ENCODE peak calls at places on chromosomes 1 and 21, in five cellular contexts. Y is SK-N-SH, D is HCT116, N is H1, W is K562. T is an unnamed sample. For H3K4me1, the result is how much of the 10 kb centered on the place peaks cover.

GRCh38 chr1:11692899-11693590 is 1.5 kb downstream of the DRAXIN start:
- DNase-seq in Y (no peak), D (peak), N (no peak), W (peak), T (no peak)

GRCh38 chr1:233032916-233033315 is 82.5 kb downstream of the NTPCR start:
- DNase-seq in Y (no peak), D (no peak), N (no peak), W (no peak), T (no peak)

GRCh38 chr1:42962641-42963377 is 4.1 kb upstream of the SLC2A1 start:
- DNase-seq in Y (no peak), D (no peak), N (peak), W (peak), T (no peak)

GRCh38 chr1:154943649-154944421 is 7.3 kb upstream of the PMVK start:
- DNase-seq in Y (peak), D (no peak), N (no peak), W (peak), T (no peak)

GRCh38 chr1:211831558-211832323 is 1.2 kb upstream of the LPGAT1 start:
- DNase-seq in Y (peak), D (no peak), N (no peak), W (no peak), T (no peak)

GRCh38 chr1:35556494-35557117 is 597 bp downstream of the KIAA0319L start:
- DNase-seq in Y (no peak), D (no peak), N (no peak), W (no peak), T (no peak)

GRCh38 chr1:1024421-1025415 is 4.8 kb downstream of the AGRN start:
- DNase-seq in Y (no peak), D (peak), N (no peak), W (no peak), T (no peak)

GRCh38 chr21:37636152-37636860 is 269.7 kb downstream of the DYRK1A start:
- DNase-seq in Y (no peak), D (no peak), N (no peak), W (no peak), T (peak)

GRCh38 chr1:45216200-45216541 is 9.8 kb upstream of the ZSWIM5 start:
- DNase-seq in Y (no peak), D (no peak), N (no peak), W (no peak), T (no peak)

GRCh38 chr1:100122177-100122576 is 10.6 kb downstream of the SASS6 start:
- DNase-seq in Y (no peak), D (no peak), N (no peak), W (no peak), T (no peak)

GRCh38 chr1:67482733-67483482 is 52.7 kb upstream of the SERBP1 start:
- DNase-seq in Y (no peak), D (no peak), N (no peak), W (no peak), T (no peak)

GRCh38 chr1:53069663-53070327 is 7.8 kb downstream of the PODN start:
- DNase-seq in Y (peak), D (no peak), N (no peak), W (no peak), T (no peak)

GRCh38 chr1:27349784-27350672 is 8.2 kb downstream of the SYTL1 start:
- DNase-seq in Y (peak), D (no peak), N (no peak), W (no peak), T (no peak)

GRCh38 chr1:24349891-24350290 is 30.7 kb downstream of the GRHL3 start:
- DNase-seq in Y (no peak), D (no peak), N (no peak), W (no peak), T (no peak)

GRCh38 chr1:8016244-8017241 is 9.6 kb downstream of the ERRFI1 start:
- DNase-seq in Y (no peak), D (no peak), N (no peak), W (peak), T (no peak)

GRCh38 chr21:39504230-39504629 is 52.5 kb downstream of the SH3BGR start:
- DNase-seq in Y (no peak), D (no peak), N (no peak), W (no peak), T (no peak)

GRCh38 chr1:2290595-2291510 is 62.7 kb downstream of the SKI start:
- DNase-seq in Y (no peak), D (no peak), N (no peak), W (peak), T (no peak)

GRCh38 chr1:45767035-45767434 is 16.6 kb upstream of the IPP start:
- DNase-seq in Y (no peak), D (no peak), N (no peak), W (no peak), T (no peak)

GRCh38 chr1:147117109-147117508 is 55.2 kb downstream of the PRKAB2 start:
- DNase-seq in Y (no peak), D (no peak), N (no peak), W (no peak), T (no peak)

GRCh38 chr1:212498243-212498642 is 65.5 kb downstream of the NENF start:
- DNase-seq in Y (no peak), D (no peak), N (no peak), W (no peak), T (no peak)

GRCh38 chr1:24641646-24642151 is 1.4 kb upstream of the SRRM1 start:
- DNase-seq in Y (peak), D (no peak), N (no peak), W (peak), T (no peak)

GRCh38 chr1:156463874-156464273 is 36.7 kb downstream of the MEF2D start:
- DNase-seq in Y (peak), D (no peak), N (no peak), W (no peak), T (no peak)

GRCh38 chr1:157517026-157517425 is 35.3 kb downstream of the FCRL5 start:
- DNase-seq in Y (no peak), D (no peak), N (no peak), W (no peak), T (no peak)
- H3K4me1 ChIP-seq in Y (under half), D (under half), N (under half), W (under half), T (under half)

GRCh38 chr1:116254776-116255175 is 118.3 kb upstream of the ATP1A1 start:
- DNase-seq in Y (no peak), D (no peak), N (no peak), W (no peak), T (no peak)
- TF ChIP-seq CTCF in Y (no peak), D (no peak), N (no peak), W (no peak), T (no peak)

GRCh38 chr1:243946253-243946652 is 96.2 kb upstream of the AKT3 start:
- DNase-seq in Y (no peak), D (no peak), N (no peak), W (peak), T (no peak)

GRCh38 chr1:243944429-243945160 is 94.6 kb upstream of the AKT3 start:
- DNase-seq in Y (no peak), D (no peak), N (peak), W (no peak), T (no peak)

GRCh38 chr1:243946946-243947345 is 96.9 kb upstream of the AKT3 start:
- DNase-seq in Y (peak), D (no peak), N (peak), W (peak), T (no peak)

GRCh38 chr1:243945727-243946126 is 95.7 kb upstream of the AKT3 start:
- DNase-seq in Y (no peak), D (no peak), N (no peak), W (no peak), T (no peak)

DNA sequence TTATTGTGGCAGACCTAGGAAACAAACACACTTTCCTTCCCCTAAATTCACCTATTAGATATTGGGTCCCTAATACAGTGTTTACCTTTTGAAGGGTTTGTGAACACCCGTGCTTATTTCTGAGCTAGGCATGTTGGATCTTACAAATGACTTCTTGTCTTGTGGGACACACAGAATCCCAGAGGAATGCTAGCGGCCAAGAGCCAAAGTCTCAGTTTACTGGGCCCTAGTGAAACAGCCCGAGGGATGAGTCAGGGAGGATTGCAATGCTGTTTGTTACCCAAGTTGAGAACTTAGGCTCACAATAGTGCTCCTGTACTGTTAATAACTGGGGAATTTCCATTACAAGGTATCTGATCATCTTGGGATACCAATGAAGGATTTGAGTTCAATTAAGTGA is 100.1 kb upstream of the AKT3 start:
- DNase-seq in Y (no peak), D (no peak), N (no peak), W (no peak), T (no peak)
- TF ChIP-seq SIN3A in Y (no peak), D (no peak), N (no peak), W (no peak), T (no peak)

DNA sequence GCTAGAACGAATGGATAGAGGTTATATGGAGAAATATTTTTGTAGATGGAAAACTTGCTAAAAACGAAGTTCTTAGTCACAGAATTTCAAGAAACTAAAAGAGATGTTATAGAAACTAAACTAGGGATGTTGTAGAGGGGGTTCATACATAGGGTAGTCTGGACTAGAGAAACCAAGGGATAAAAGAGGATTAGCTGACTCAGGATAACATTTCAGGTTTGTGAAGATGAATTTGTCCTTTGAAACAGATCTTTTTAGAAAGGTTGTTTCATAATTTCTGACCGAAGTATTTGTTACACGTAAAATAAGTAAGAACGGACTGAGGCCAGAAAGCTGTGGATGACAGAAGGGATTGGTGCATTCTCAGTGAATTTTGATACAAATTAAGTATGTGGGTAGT is 13.6 kb downstream of the YTHDF2 start:
- DNase-seq in Y (no peak), D (no peak), N (no peak), W (no peak), T (no peak)
- H3K4me1 ChIP-seq in Y (under half), D (under half), N (under half), W (under half), T (under half)

DNA sequence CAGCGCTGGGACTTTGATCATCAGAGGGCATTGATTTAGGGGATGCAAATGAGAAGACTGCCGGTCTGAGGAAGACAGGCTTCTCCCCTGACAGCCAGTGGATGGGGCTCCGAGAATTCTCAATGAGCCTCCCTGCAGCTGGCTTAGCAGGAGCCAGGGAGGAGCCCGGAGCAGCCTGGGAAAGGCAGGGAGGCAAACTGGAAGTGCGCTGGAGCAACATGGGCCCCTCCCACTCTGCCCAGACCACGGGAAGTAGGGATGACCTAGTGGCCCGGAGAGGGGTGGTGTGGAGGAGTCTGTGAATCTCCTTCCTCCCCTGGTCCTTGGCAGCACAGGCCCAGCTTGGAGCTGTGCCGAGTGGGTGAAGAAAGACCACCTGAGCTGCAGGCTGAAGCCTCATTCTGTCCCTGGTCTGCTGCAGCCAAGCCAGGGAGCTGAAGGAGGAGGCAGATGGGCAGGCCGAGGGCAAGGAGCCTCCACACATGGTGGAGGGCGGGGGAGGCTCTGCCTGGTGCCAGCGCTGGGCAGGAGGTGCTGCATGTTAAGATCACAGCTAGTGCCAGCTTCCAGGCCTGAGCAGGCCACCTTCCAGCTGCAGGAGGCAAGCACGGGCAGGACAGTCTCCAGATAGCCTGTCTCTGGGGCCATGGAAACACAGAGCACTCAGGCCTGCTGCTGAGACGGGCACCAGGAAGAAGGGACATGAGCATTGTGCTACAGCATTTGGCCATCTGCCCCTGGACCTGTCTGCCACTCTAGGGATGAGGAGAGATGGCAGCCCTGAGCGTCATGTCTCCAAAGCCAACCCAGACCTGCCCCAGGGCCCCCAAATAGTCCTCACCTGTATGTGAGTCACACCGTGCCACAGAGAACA is 12.2 kb upstream of the CLSTN1 start:
- DNase-seq in Y (peak), D (no peak), N (no peak), W (peak), T (no peak)
- TF ChIP-seq CTCF in Y (no peak), D (no peak), N (peak), W (no peak), T (no peak)

GRCh38 chr1:229230136-229230892 is 40.6 kb upstream of the RAB4A start:
- DNase-seq in Y (no peak), D (no peak), N (no peak), W (no peak), T (no peak)

GRCh38 chr1:229230893-229231753 is 39.8 kb upstream of the RAB4A start:
- DNase-seq in Y (no peak), D (peak), N (no peak), W (no peak), T (peak)

GRCh38 chr1:229228522-229228921 is 42.4 kb upstream of the RAB4A start:
- DNase-seq in Y (no peak), D (no peak), N (no peak), W (no peak), T (no peak)

GRCh38 chr1:229229137-229229720 is 41.7 kb upstream of the RAB4A start:
- DNase-seq in Y (no peak), D (no peak), N (no peak), W (no peak), T (no peak)

DNA sequence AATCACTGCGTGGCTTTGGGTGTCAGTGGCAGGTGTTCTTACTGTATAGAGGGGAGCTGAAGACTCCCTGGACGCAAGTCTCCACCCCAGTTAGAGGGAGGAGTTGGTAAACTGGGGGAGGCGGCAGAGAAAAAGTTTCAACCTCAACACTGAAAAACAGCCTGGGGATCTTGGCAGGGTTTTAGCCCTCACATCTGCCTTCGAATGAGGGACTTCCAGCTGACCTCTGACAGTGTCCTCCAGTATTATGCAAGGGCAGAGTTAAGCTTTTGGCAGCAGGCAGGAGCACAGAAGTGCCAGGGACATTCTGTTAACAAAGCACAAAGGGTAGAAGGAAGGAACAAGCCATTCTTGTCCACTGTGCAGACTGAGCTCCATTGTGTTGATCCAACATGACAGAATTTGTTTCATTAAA is 41.2 kb upstream of the RAB4A start:
- DNase-seq in Y (no peak), D (no peak), N (no peak), W (no peak), T (no peak)
- TF ChIP-seq SIN3A in Y (no peak), D (no peak), N (peak), W (no peak), T (no peak)

GRCh38 chr1:21295059-21295401 is 4.8 kb upstream of the ECE1 start:
- DNase-seq in Y (no peak), D (peak), N (no peak), W (peak), T (no peak)
- H3K4me1 ChIP-seq in Y (under half), D (under half), N (under half), W (under half), T (half or more)

GRCh38 chr1:234123867-234124266 is 219.4 kb downstream of the SLC35F3 start:
- DNase-seq in Y (no peak), D (no peak), N (no peak), W (no peak), T (no peak)

GRCh38 chr1:234125714-234126113 is 221.2 kb downstream of the SLC35F3 start:
- DNase-seq in Y (no peak), D (no peak), N (no peak), W (no peak), T (no peak)

GRCh38 chr1:234120327-234120944 is 216.0 kb downstream of the SLC35F3 start:
- DNase-seq in Y (no peak), D (no peak), N (no peak), W (no peak), T (no peak)

GRCh38 chr1:234125283-234125682 is 220.8 kb downstream of the SLC35F3 start:
- DNase-seq in Y (peak), D (no peak), N (peak), W (peak), T (no peak)
- TF ChIP-seq CTCF in Y (peak), D (peak), N (peak), W (peak), T (peak)

GRCh38 chr1:23202263-23202749 is 15.0 kb downstream of the HTR1D start:
- DNase-seq in Y (no peak), D (no peak), N (no peak), W (no peak), T (no peak)
- TF ChIP-seq SIN3A in Y (no peak), D (no peak), N (no peak), W (no peak), T (no peak)